ENCODE peak calls at places on chromosome 17, in nine cellular contexts. Y, M, V, L, X, H, R, P and E are unnamed samples.

GRCh38 chr17:40341808-40342574 is 22.5 kb downstream of the GJD3 start:
- DNase-seq in Y (peak; percentile 72), M (no peak), V (peak; percentile 77), L (peak; percentile 35), X (peak; percentile 95), H (peak; percentile 86), R (peak; percentile 86), P (peak; percentile 42), E (peak; percentile 95)

GRCh38 chr17:4110152-4110551 is 32.7 kb downstream of the ZZEF1 start:
- DNase-seq in Y (peak; percentile 47), M (no peak), V (no peak), L (no peak), X (no peak), H (peak; percentile 56), R (no peak), P (no peak), E (no peak)

GRCh38 chr17:74730491-74731346 is 6.3 kb upstream of the RAB37 start:
- DNase-seq in Y (no peak), M (no peak), V (no peak), L (no peak), X (peak; percentile 78), H (no peak), R (no peak), P (peak; percentile 50), E (no peak)

GRCh38 chr17:27049104-27049784 is 244.7 kb upstream of the WSB1 start:
- DNase-seq in Y (peak; percentile 7), M (no peak), V (no peak), L (no peak), X (no peak), H (no peak), R (no peak), P (peak; percentile 7), E (no peak)

GRCh38 chr17:78438694-78439325 is 60.4 kb downstream of the PGS1 start:
- DNase-seq in Y (no peak), M (no peak), V (no peak), L (no peak), X (no peak), H (no peak), R (no peak), P (no peak), E (no peak)

GRCh38 chr17:56988901-56989572 is 11.1 kb downstream of the SCPEP1 start:
- DNase-seq in Y (no peak), M (no peak), V (no peak), L (no peak), X (no peak), H (no peak), R (no peak), P (no peak), E (no peak)

GRCh38 chr17:21419299-21420239 is 43.4 kb downstream of the KCNJ12 start:
- DNase-seq in Y (no peak), M (peak; percentile 88), V (no peak), L (no peak), X (peak; percentile 80), H (no peak), R (no peak), P (peak; percentile 24), E (peak; percentile 85)

GRCh38 chr17:58337600-58338453 is 9.2 kb upstream of the TSPOAP1 start:
- DNase-seq in Y (peak; percentile 98), M (peak; percentile 91), V (peak; percentile 45), L (no peak), X (peak; percentile 97), H (peak; percentile 92), R (peak; percentile 91), P (peak; percentile 96), E (no peak)

GRCh38 chr17:72725432-72726068 is 366.9 kb downstream of the SLC39A11 start:
- DNase-seq in Y (peak; percentile 64), M (peak; percentile 23), V (peak; percentile 53), L (peak; percentile 33), X (peak; percentile 83), H (peak; percentile 74), R (peak; percentile 77), P (peak; percentile 59), E (no peak)

GRCh38 chr17:9981344-9981915 is 76.4 kb upstream of the RCVRN start:
- DNase-seq in Y (no peak), M (no peak), V (no peak), L (no peak), X (peak; percentile 58), H (no peak), R (no peak), P (no peak), E (no peak)

GRCh38 chr17:30376621-30377452 is 1.9 kb upstream of the CPD start:
- DNase-seq in Y (peak; percentile 36), M (peak; percentile 3), V (peak; percentile 5), L (peak; percentile 88), X (no peak), H (peak; percentile 69), R (peak; percentile 28), P (peak; percentile 70), E (no peak)

GRCh38 chr17:79633937-79634813 is 23.3 kb upstream of the RBFOX3 start:
- DNase-seq in Y (no peak), M (no peak), V (no peak), L (no peak), X (peak; percentile 67), H (no peak), R (peak; percentile 3), P (no peak), E (peak; percentile 60)

GRCh38 chr17:6254036-6254435 is 180.9 kb downstream of the AIPL1 start:
- DNase-seq in Y (no peak), M (no peak), V (no peak), L (no peak), X (no peak), H (no peak), R (no peak), P (no peak), E (no peak)

GRCh38 chr17:45302649-45303173 is 14.1 kb downstream of the MAP3K14 start:
- DNase-seq in Y (peak; percentile 91), M (peak; percentile 24), V (peak; percentile 28), L (no peak), X (no peak), H (peak; percentile 49), R (no peak), P (peak; percentile 57), E (no peak)

GRCh38 chr17:16351831-16352230 is 1.4 kb downstream of the CENPV start:
- DNase-seq in Y (peak; percentile 60), M (no peak), V (no peak), L (no peak), X (no peak), H (peak; percentile 21), R (no peak), P (no peak), E (no peak)

GRCh38 chr17:9414471-9414870 is 161.1 kb downstream of the STX8 start:
- DNase-seq in Y (no peak), M (no peak), V (no peak), L (no peak), X (no peak), H (no peak), R (no peak), P (no peak), E (no peak)

GRCh38 chr17:11490171-11490760 is 108.0 kb upstream of the DNAH9 start:
- DNase-seq in Y (no peak), M (no peak), V (no peak), L (no peak), X (no peak), H (no peak), R (no peak), P (no peak), E (no peak)

GRCh38 chr17:77127735-77128361 is 12.9 kb upstream of the SEC14L1 start:
- DNase-seq in Y (peak; percentile 20), M (peak; percentile 90), V (peak; percentile 49), L (peak; percentile 39), X (peak; percentile 90), H (no peak), R (no peak), P (peak; percentile 71), E (no peak)

GRCh38 chr17:935485-935884 is 44.1 kb downstream of the NXN start:
- DNase-seq in Y (no peak), M (no peak), V (no peak), L (no peak), X (no peak), H (no peak), R (no peak), P (no peak), E (no peak)

GRCh38 chr17:41428591-41429326 is 4.4 kb upstream of the KRT37 start:
- DNase-seq in Y (peak; percentile 72), M (no peak), V (no peak), L (no peak), X (no peak), H (no peak), R (no peak), P (no peak), E (no peak)

GRCh38 chr17:70739046-70739445 is 569.7 kb downstream of the KCNJ2 start:
- DNase-seq in Y (no peak), M (no peak), V (no peak), L (no peak), X (no peak), H (no peak), R (no peak), P (no peak), E (no peak)

GRCh38 chr17:27354051-27354490 is 60.2 kb downstream of the WSB1 start:
- DNase-seq in Y (no peak), M (no peak), V (no peak), L (no peak), X (no peak), H (no peak), R (no peak), P (no peak), E (peak; percentile 88)

GRCh38 chr17:78665952-78666920 is 89.0 kb upstream of the DNAH17 start:
- DNase-seq in Y (peak; percentile 39), M (peak; percentile 59), V (no peak), L (no peak), X (no peak), H (peak; percentile 56), R (no peak), P (peak; percentile 66), E (no peak)

GRCh38 chr17:22142091-22142490 is 449.8 kb downstream of the KCNJ18 start:
- DNase-seq in Y (no peak), M (no peak), V (no peak), L (no peak), X (no peak), H (no peak), R (no peak), P (no peak), E (no peak)

GRCh38 chr17:5705081-5705875 is 121.0 kb upstream of the NLRP1 start:
- DNase-seq in Y (peak; percentile 18), M (no peak), V (no peak), L (no peak), X (no peak), H (peak; percentile 37), R (peak; percentile 72), P (peak; percentile 33), E (no peak)

GRCh38 chr17:59425085-59425901 is 93.8 kb downstream of the YPEL2 start:
- DNase-seq in Y (peak; percentile 78), M (no peak), V (no peak), L (no peak), X (peak; percentile 83), H (peak; percentile 71), R (no peak), P (no peak), E (no peak)

GRCh38 chr17:17935321-17936271 is 36.6 kb downstream of the TOM1L2 start:
- DNase-seq in Y (peak; percentile 96), M (no peak), V (no peak), L (no peak), X (peak; percentile 86), H (peak; percentile 94), R (no peak), P (no peak), E (peak; percentile 43)

GRCh38 chr17:10197721-10198508 is 491 bp downstream of the GAS7 start:
- DNase-seq in Y (no peak), M (no peak), V (no peak), L (no peak), X (peak; percentile 84), H (peak; percentile 45), R (peak; percentile 26), P (no peak), E (no peak)

GRCh38 chr17:29591737-29592624 is 951 bp upstream of the ANKRD13B start:
- DNase-seq in Y (peak; percentile 84), M (peak; percentile 72), V (peak; percentile 90), L (peak; percentile 87), X (peak; percentile 95), H (peak; percentile 92), R (peak; percentile 88), P (peak; percentile 93), E (peak; percentile 95)

GRCh38 chr17:8333281-8333680 is 6.4 kb upstream of the ODF4 start:
- DNase-seq in Y (no peak), M (no peak), V (no peak), L (no peak), X (no peak), H (peak; percentile 12), R (no peak), P (no peak), E (no peak)

GRCh38 chr17:81651692-81652091 is 4.7 kb downstream of the PDE6G start:
- DNase-seq in Y (peak; percentile 96), M (no peak), V (no peak), L (no peak), X (no peak), H (peak; percentile 90), R (peak; percentile 35), P (no peak), E (no peak)